ENCODE peak calls at places on chromosomes 5 and 9, in five cellular contexts. E, V, O, U and C are unnamed samples.
A peak's percentile ranks its signal among the peaks of the same experiment; 100 is the strongest.

GRCh38 chr5:115423051-115423450 is 121.5 kb downstream of the FEM1C start:
- DNase-seq in V (no peak), O (peak; percentile 49), E (no peak), U (no peak), C (no peak)

GRCh38 chr5:62931551-62931950 is 352.9 kb downstream of the LRRC70 start:
- DNase-seq in U (no peak), O (no peak), E (no peak), V (no peak), C (no peak)

GRCh38 chr5:108430931-108431608 is 49.2 kb upstream of the FBXL17 start:
- DNase-seq in O (no peak), V (no peak), U (no peak), E (no peak), C (no peak)

GRCh38 chr9:89781838-89782237 is 177.0 kb downstream of the GADD45G start:
- DNase-seq in U (no peak), E (no peak), V (no peak), O (no peak), C (peak; percentile 71)

GRCh38 chr5:91182763-91183162 is 200.4 kb downstream of the ARRDC3 start:
- DNase-seq in V (no peak), O (peak; percentile 32), E (no peak), U (no peak), C (peak; percentile 69)

GRCh38 chr9:75457474-75458011 is 369.2 kb downstream of the OSTF1 start:
- DNase-seq in O (no peak), U (no peak), E (no peak), V (no peak), C (no peak)

GRCh38 chr9:116417464-116417863 is 263.9 kb downstream of the PAPPA start:
- DNase-seq in U (no peak), O (no peak), V (no peak), E (no peak), C (no peak)

GRCh38 chr9:123741214-123741613 is 188.7 kb downstream of the DENND1A start:
- DNase-seq in V (no peak), E (no peak), U (no peak), O (no peak), C (no peak)

GRCh38 chr9:89366711-89367110 is 48.4 kb downstream of the SECISBP2 start:
- DNase-seq in O (no peak), V (no peak), U (no peak), E (no peak), C (no peak)

GRCh38 chr9:114776683-114777399 is 29.0 kb downstream of the TNFSF15 start:
- DNase-seq in O (no peak), V (no peak), U (no peak), E (no peak), C (no peak)

GRCh38 chr9:82081507-82081906 is 92.9 kb downstream of the SPATA31D1 start:
- DNase-seq in V (no peak), O (no peak), U (no peak), E (no peak), C (no peak)

GRCh38 chr9:133609311-133610098 is at the start of gene FAM163B:
- DNase-seq in O (peak; percentile 69), V (no peak), U (no peak), E (peak; percentile 26), C (no peak)

GRCh38 chr5:107915413-107915812 is 244.7 kb upstream of the EFNA5 start:
- DNase-seq in E (no peak), U (no peak), V (no peak), O (peak; percentile 13), C (no peak)

GRCh38 chr5:41858890-41859289 is 11.3 kb downstream of the OXCT1 start:
- DNase-seq in E (no peak), U (no peak), V (no peak), O (no peak), C (no peak)

DNA sequence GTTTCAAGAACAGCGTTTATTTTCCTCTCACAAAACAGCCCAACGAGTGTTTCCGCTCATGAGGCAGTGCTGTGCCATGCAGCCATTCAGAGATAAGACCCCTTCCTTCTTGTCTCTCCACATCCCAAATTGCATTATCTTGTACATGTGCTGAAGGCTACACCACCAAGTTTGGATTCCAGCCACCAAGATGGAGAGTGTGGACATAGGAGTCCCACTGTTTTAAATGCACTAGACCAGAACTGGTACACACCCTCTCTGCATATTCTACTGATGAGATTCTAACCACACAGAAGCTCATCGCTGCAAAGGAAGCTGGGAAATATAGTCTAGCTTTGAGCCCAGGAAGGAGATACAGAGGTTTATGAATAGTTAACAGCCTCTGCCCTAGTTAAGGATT is 509.4 kb downstream of the NFIB start:
- DNase-seq in V (no peak), E (no peak), O (peak; percentile 94), U (no peak), C (no peak)
- TF ChIP-seq CTCF in V (no peak), E (no peak), O (no peak), U (no peak), C (no peak)

GRCh38 chr9:87792831-87793288 is 66.9 kb downstream of the CTSL start:
- DNase-seq in U (peak; percentile 93), O (peak; percentile 92), V (peak; percentile 81), E (peak; percentile 18), C (peak; percentile 99)
- TF ChIP-seq CTCF in U (no peak), O (peak; percentile 38), V (peak; percentile 26), E (no peak), C (peak; percentile 31)

GRCh38 chr5:160970605-160971191 is 118.7 kb upstream of the ATP10B start:
- DNase-seq in O (no peak), U (no peak), V (no peak), E (no peak), C (no peak)
- TF ChIP-seq CTCF in O (no peak), U (no peak), V (no peak), E (no peak), C (no peak)

GRCh38 chr5:150706776-150707390 is 6.0 kb upstream of the RBM22 start:
- DNase-seq in U (no peak), E (no peak), O (no peak), V (no peak), C (no peak)

GRCh38 chr5:150710165-150710564 is 9.3 kb upstream of the RBM22 start:
- DNase-seq in V (no peak), U (no peak), O (peak; percentile 38), E (no peak), C (no peak)
- TF ChIP-seq CTCF in V (peak; percentile 37), U (no peak), O (peak; percentile 35), E (peak; percentile 39), C (no peak)

DNA sequence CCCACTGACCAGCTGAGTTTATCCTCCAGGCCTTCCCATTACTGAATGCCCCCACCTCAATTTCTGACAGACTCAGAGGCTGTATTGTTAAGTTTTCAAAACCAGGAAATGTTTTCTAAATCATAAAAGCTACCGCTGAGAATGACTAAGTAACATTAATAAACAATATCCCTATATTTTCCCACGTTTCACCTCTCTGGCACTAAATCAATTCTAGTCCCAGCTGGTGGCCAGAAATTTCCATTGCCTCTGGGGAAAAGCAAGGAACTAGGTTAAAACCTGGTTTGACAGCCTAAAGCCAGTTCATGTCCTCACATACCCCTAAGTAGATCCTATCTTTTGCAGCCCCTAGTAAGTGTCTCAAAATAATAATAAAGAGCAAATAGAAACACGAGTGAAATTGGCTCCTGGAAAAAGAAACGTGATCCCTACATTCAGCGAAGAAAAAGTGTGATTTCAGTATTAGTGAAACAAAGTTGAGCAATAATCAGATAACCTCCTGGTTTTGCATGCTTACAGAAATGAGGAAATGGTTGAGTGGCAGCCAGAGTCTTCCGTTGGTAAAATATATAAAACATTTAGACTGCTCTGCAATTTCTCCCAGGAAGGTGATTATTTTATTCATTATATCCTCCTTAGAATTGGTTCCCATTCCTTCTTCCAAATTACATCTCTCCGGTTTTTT is 110.9 kb downstream of the ESM1 start:
- DNase-seq in U (no peak), O (peak; percentile 84), V (no peak), E (no peak), C (no peak)
- TF ChIP-seq CTCF in U (no peak), O (no peak), V (no peak), E (no peak), C (no peak)

GRCh38 chr5:155368490-155368889 is 354.9 kb downstream of the KIF4B start:
- DNase-seq in V (no peak), E (no peak), U (no peak), O (no peak), C (no peak)
- TF ChIP-seq CTCF in V (no peak), E (no peak), U (no peak), O (no peak), C (no peak)

GRCh38 chr9:121807918-121808278 is 156.5 kb downstream of the DAB2IP start:
- DNase-seq in O (peak; percentile 22), U (peak; percentile 78), V (no peak), E (no peak), C (no peak)
- TF ChIP-seq CTCF in O (no peak), U (no peak), V (no peak), E (no peak), C (no peak)

DNA sequence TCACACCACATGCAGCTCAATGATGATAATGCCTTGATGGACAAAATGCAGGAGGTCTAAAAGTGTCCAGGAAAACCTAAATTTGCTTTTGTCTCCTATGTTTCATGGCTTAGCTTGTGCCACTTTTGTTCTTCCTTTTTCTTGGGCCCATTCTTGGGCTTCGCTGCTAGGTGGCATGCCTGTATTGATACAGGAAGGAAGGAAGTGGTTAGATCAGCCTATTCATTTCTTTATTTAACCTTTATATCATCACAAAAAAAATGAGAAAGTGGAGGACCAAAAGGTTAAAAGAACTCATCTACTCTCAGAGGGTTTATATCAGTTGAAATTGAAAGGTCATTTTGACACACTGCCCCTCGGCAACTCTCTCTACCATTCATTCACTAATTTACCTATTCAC is 260.2 kb downstream of the ARHGAP26 start:
- DNase-seq in E (peak; percentile 27), U (no peak), O (no peak), V (no peak), C (no peak)
- TF ChIP-seq CTCF in E (no peak), U (no peak), O (no peak), V (no peak), C (no peak)

GRCh38 chr9:137190315-137190853 is 1.9 kb downstream of the SSNA1 start:
- DNase-seq in O (no peak), V (no peak), E (no peak), U (no peak), C (no peak)
- TF ChIP-seq CTCF in O (no peak), V (no peak), E (no peak), U (no peak), C (no peak)

DNA sequence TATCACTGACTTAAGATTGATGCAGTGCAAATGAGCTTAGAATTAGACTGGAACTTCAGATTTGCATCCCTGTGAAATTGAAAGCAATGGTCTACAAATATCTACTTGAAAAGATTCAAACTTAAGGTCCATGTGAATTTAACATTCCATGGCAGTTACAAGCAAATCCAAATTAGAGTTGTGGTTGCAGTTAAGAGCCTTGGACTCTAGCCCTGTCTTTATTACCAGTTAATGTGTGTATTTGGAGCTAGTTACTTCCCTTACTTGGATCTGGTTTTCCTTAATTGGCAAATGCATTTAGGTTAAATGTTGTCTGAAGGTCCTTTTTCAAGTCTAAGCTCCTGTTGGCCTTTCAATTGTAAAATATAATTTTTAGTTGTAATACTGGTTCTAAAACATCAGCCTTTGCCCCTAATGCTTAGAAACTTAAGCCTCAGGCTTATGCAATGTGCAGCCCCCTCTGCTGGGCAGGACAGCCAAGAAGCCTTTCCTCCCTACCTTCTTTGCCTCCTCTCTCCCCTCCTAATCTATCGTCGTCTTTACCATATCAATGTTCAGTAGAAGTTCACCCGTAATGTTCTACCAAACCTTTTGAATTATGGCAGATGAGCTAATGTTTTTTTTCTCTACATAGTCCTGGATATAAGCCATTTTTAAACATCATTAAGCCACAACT is 59.5 kb downstream of the ERMP1 start:
- DNase-seq in V (no peak), E (no peak), U (no peak), O (no peak), C (no peak)
- TF ChIP-seq CTCF in V (no peak), E (no peak), U (no peak), O (peak; percentile 17), C (no peak)